ENCODE peak calls at places on chromosome 18, in seven cellular contexts. D is neuronal stem cell, K is IMR-90, Z is H9, V is mesendoderm, P is H1, U is trophoblast cell. M is an unnamed sample.

GRCh38 chr18:36579311-36579710 is 249.5 kb downstream of the TPGS2 start:
- DNase-seq in D (no peak), K (no peak), Z (no peak), V (no peak), P (no peak), U (no peak), M (no peak)

GRCh38 chr18:62606106-62606505 is 83.3 kb downstream of the ZCCHC2 start:
- DNase-seq in D (no peak), K (peak), Z (no peak), V (no peak), P (no peak), U (no peak), M (peak)

GRCh38 chr18:48388478-48388877 is 20.7 kb downstream of the ZBTB7C start:
- DNase-seq in D (no peak), K (no peak), Z (no peak), V (no peak), P (no peak), U (no peak), M (no peak)

GRCh38 chr18:10054366-10054765 is 140.6 kb downstream of the VAPA start:
- DNase-seq in D (no peak), K (no peak), Z (no peak), V (peak), P (no peak), U (no peak), M (no peak)

GRCh38 chr18:79912409-79912991 is 39.0 kb downstream of the SLC66A2 start:
- DNase-seq in D (no peak), K (no peak), Z (peak), V (peak), P (no peak), U (no peak), M (peak)

GRCh38 chr18:65422544-65423136 is 328.2 kb upstream of the CDH7 start:
- DNase-seq in D (no peak), K (no peak), Z (no peak), V (no peak), P (no peak), U (no peak), M (peak)

GRCh38 chr18:49841236-49842217 is 28.2 kb upstream of the ACAA2 start:
- DNase-seq in D (no peak), K (no peak), Z (no peak), V (no peak), P (no peak), U (no peak), M (no peak)

GRCh38 chr18:3603460-3604259 is 153.7 kb downstream of the TGIF1 start:
- DNase-seq in D (peak), K (peak), Z (peak), V (peak), P (no peak), U (peak), M (peak)

GRCh38 chr18:12593861-12594260 is 64.0 kb downstream of the SPIRE1 start:
- DNase-seq in D (no peak), K (peak), Z (no peak), V (no peak), P (no peak), U (no peak), M (no peak)

GRCh38 chr18:59707306-59707705 is 10.1 kb upstream of the CCBE1 start:
- DNase-seq in D (no peak), K (no peak), Z (peak), V (no peak), P (no peak), U (peak), M (no peak)

GRCh38 chr18:78579854-78580577 is 399.6 kb upstream of the SALL3 start:
- DNase-seq in D (no peak), K (no peak), Z (no peak), V (no peak), P (peak), U (no peak), M (no peak)

GRCh38 chr18:54958711-54959625 is at the start of gene CCDC68:
- DNase-seq in D (peak), K (no peak), Z (peak), V (peak), P (peak), U (peak), M (peak)

GRCh38 chr18:77560334-77560970 is 310.8 kb downstream of the GALR1 start:
- DNase-seq in D (no peak), K (no peak), Z (no peak), V (no peak), P (no peak), U (no peak), M (no peak)

GRCh38 chr18:21853020-21853419 is 112.4 kb downstream of the MIB1 start:
- DNase-seq in D (no peak), K (peak), Z (no peak), V (peak), P (no peak), U (no peak), M (peak)

GRCh38 chr18:60500960-60501359 is 128.4 kb upstream of the MC4R start:
- DNase-seq in D (no peak), K (no peak), Z (no peak), V (no peak), P (no peak), U (no peak), M (no peak)

GRCh38 chr18:38718365-38718901 is 1152.8 kb upstream of the CELF4 start:
- DNase-seq in D (no peak), K (no peak), Z (peak), V (no peak), P (no peak), U (no peak), M (no peak)

GRCh38 chr18:51162617-51163016 is 34.9 kb downstream of the MEX3C start:
- DNase-seq in D (no peak), K (no peak), Z (no peak), V (no peak), P (no peak), U (no peak), M (no peak)

GRCh38 chr18:24659837-24660720 is 199.6 kb downstream of the HRH4 start:
- DNase-seq in D (no peak), K (peak), Z (no peak), V (no peak), P (no peak), U (no peak), M (no peak)

GRCh38 chr18:11064106-11064505 is 85.3 kb downstream of the PIEZO2 start:
- DNase-seq in D (no peak), K (peak), Z (no peak), V (no peak), P (no peak), U (no peak), M (peak)

GRCh38 chr18:57475408-57475807 is 40.2 kb downstream of the ONECUT2 start:
- DNase-seq in D (no peak), K (no peak), Z (no peak), V (no peak), P (no peak), U (no peak), M (no peak)
- H3K18ac ChIP-seq in D (no peak), K (no peak), Z (no peak), V (no peak), P (no peak), U (no peak), M (no peak)

GRCh38 chr18:68940039-68940438 is 142.2 kb downstream of the CCDC102B start:
- DNase-seq in D (no peak), K (no peak), Z (no peak), V (no peak), P (no peak), U (no peak), M (no peak)

GRCh38 chr18:68937204-68937603 is 139.3 kb downstream of the CCDC102B start:
- DNase-seq in D (no peak), K (no peak), Z (no peak), V (peak), P (no peak), U (no peak), M (no peak)

GRCh38 chr18:68944330-68944729 is 146.4 kb downstream of the CCDC102B start:
- DNase-seq in D (no peak), K (no peak), Z (no peak), V (peak), P (no peak), U (no peak), M (no peak)

GRCh38 chr18:68942230-68942629 is 144.3 kb downstream of the CCDC102B start:
- DNase-seq in D (no peak), K (no peak), Z (no peak), V (peak), P (no peak), U (no peak), M (no peak)

DNA sequence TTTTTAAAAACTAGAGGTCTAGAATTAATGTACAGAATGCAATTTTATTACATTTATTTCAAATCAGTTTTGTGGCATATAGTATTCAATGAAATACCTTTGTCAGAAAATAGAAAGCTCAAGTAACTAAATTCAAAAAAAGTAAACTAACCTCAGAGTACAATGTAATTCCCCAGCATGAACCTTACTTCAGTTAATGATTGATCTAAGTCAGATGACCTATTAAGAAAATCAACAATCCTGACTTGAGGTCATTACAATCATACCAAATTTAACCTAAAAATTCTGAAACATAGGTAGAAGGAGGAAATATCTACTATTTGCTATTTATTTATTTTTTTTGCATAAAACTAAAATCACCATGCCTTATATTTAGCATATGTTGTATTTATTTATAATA is 142.9 kb downstream of the CCDC102B start:
- DNase-seq in D (no peak), K (no peak), Z (no peak), V (no peak), P (no peak), U (no peak), M (no peak)
- H3K18ac ChIP-seq in D (no peak), K (no peak), Z (no peak), V (no peak), P (no peak), U (no peak), M (no peak)

DNA sequence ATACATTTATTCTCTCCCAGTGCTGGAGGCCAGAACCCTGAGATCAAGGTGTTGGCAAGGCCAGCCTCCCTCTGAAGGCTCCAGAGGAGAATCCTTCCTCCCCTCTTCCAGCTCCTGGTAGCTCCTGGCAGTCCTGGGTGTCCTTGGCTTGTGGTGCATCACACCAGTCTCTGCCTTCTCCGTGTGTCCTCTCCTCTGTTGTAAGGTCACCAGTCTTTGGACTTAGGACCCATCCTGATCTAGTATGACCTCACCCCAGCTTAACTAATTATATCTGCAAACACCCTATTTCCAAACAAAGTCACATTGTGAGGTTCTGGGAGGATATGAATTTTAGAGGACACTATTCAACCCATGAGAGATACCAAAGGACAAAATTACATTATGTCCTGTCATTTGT is 31.1 kb downstream of the TSHZ1 start:
- DNase-seq in D (no peak), K (no peak), Z (no peak), V (no peak), P (no peak), U (no peak), M (no peak)
- H3K18ac ChIP-seq in D (no peak), K (no peak), Z (no peak), V (no peak), P (no peak), U (no peak), M (no peak)

GRCh38 chr18:7711495-7711894 is 144.4 kb downstream of the PTPRM start:
- DNase-seq in D (no peak), K (no peak), Z (no peak), V (no peak), P (no peak), U (no peak), M (no peak)
- H3K18ac ChIP-seq in D (no peak), K (no peak), Z (no peak), V (no peak), P (no peak), U (no peak), M (no peak)